ENCODE peak calls at places on chromosomes 4 and X, in nine cellular contexts. Y, J, K, B, M, S, N, F and X are unnamed samples.

GRCh38 chr4:163534056-163534455 is 39.6 kb downstream of the TMA16 start:
- DNase-seq in Y (no peak), J (no peak), K (no peak), B (no peak), M (no peak), S (no peak), N (no peak), F (no peak), X (no peak)

GRCh38 chr4:176885224-176885623 is 92.5 kb upstream of the VEGFC start:
- DNase-seq in Y (no peak), J (no peak), K (no peak), B (no peak), M (no peak), S (no peak), N (no peak), F (no peak), X (no peak)

GRCh38 chr4:125140966-125141495 is 173.7 kb upstream of the FAT4 start:
- DNase-seq in Y (no peak), J (no peak), K (no peak), B (no peak), M (no peak), S (peak; percentile 45), N (no peak), F (peak; percentile 17), X (peak; percentile 49)

GRCh38 chr4:151356510-151356909 is 31.1 kb upstream of the SH3D19 start:
- DNase-seq in Y (no peak), J (no peak), K (no peak), B (no peak), M (peak; percentile 9), S (peak; percentile 63), N (no peak), F (no peak), X (no peak)

GRCh38 chr4:150794706-150795105 is 212.8 kb downstream of the MAB21L2 start:
- DNase-seq in Y (no peak), J (no peak), K (no peak), B (no peak), M (no peak), S (no peak), N (no peak), F (no peak), X (no peak)

GRCh38 chrX:83845397-83845796 is 15.5 kb upstream of the CYLC1 start:
- DNase-seq in Y (peak; percentile 57), J (peak; percentile 5), K (no peak), B (no peak), M (peak; percentile 33), S (peak; percentile 11), N (no peak), F (peak; percentile 8), X (peak; percentile 0)

GRCh38 chrX:2135421-2135820 is 365.4 kb downstream of the DHRSX start:
- DNase-seq in Y (no peak), J (no peak), K (no peak), B (no peak), M (no peak), S (no peak), N (no peak), F (no peak), X (no peak)

GRCh38 chr4:73133784-73134183 is 64.3 kb upstream of the COX18 start:
- DNase-seq in Y (no peak), J (no peak), K (no peak), B (no peak), M (no peak), S (no peak), N (no peak), F (no peak), X (no peak)

GRCh38 chr4:80577991-80578390 is 242.5 kb downstream of the CFAP299 start:
- DNase-seq in Y (no peak), J (no peak), K (no peak), B (no peak), M (no peak), S (no peak), N (no peak), F (no peak), X (no peak)

GRCh38 chrX:72295745-72296144 is 10.0 kb downstream of the CITED1 start:
- DNase-seq in Y (no peak), J (no peak), K (no peak), B (no peak), M (no peak), S (no peak), N (no peak), F (no peak), X (no peak)

GRCh38 chr4:64464581-64464980 is 55.3 kb upstream of the TECRL start:
- DNase-seq in Y (no peak), J (no peak), K (no peak), B (no peak), M (no peak), S (no peak), N (no peak), F (no peak), X (no peak)

GRCh38 chrX:49664824-49665223 is 31.0 kb downstream of the PAGE1 start:
- DNase-seq in Y (no peak), J (no peak), K (no peak), B (no peak), M (no peak), S (no peak), N (no peak), F (no peak), X (no peak)
- H3K4me3 ChIP-seq in Y (no peak overlapping the region), J (no peak overlapping the region), K (no peak overlapping the region), B (no peak overlapping the region), M (no peak overlapping the region), S (no peak overlapping the region), N (no peak overlapping the region), F (no peak overlapping the region), X (no peak overlapping the region)

GRCh38 chr4:8279321-8280157 is 10.0 kb downstream of the HTRA3 start:
- DNase-seq in Y (no peak), J (no peak), K (no peak), B (no peak), M (no peak), S (no peak), N (peak; percentile 38), F (no peak), X (no peak)

GRCh38 chr4:8278009-8278395 is 8.4 kb downstream of the HTRA3 start:
- DNase-seq in Y (no peak), J (no peak), K (no peak), B (no peak), M (no peak), S (no peak), N (peak; percentile 43), F (no peak), X (no peak)

GRCh38 chr4:8277356-8278008 is 7.9 kb downstream of the HTRA3 start:
- DNase-seq in Y (no peak), J (no peak), K (no peak), B (no peak), M (no peak), S (no peak), N (peak; percentile 36), F (no peak), X (no peak)

GRCh38 chr4:8280158-8280875 is 10.8 kb downstream of the HTRA3 start:
- DNase-seq in Y (no peak), J (no peak), K (no peak), B (no peak), M (no peak), S (no peak), N (peak; percentile 39), F (no peak), X (no peak)

DNA sequence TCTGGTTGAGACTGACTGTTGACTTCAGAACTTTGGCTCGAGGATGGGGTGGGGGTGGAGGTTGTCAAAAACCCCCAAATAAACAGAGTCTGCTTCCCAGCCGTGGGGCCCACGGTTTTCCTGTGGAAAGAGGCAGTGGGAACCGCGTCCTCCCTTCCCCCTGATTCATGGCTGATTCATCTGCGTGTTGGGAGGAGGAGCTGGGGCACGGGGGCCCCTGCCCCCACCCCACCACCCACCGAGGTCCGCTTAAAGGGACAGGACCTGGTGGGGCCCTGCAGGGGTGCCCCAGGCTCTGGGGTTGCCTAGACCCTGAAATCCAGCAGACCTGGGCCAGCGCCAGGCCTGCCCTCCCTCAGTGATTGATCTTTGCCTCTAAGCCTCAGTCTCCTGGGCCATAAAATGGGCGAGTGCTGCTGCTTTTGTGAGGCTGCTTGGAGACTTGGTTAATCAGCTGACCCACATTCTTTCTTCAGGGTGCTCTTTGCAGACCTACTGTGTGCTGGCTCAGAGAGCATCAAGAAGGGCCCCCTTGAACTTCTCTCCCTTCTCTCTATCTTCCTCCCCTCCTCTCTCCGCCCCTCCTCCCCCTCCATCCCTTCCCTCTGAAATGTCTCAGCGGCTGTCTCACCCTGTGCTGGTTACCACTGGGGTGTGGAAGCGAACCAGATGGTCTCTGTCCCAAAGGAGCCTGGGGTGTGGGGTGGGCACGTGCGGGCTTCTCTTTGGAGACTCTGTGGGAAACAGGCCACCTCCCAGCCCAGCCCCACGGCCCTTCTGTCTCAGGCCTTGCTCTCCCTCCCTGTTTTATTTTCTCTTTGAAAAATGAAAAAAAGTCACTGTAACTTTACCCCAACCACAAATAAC is 9.1 kb downstream of the HTRA3 start:
- DNase-seq in Y (no peak), J (no peak), K (no peak), B (no peak), M (no peak), S (peak; percentile 46), N (peak; percentile 70), F (no peak), X (no peak)
- H3K4me1 ChIP-seq in Y (no peaks in the 10 kb centered on the region), J (no peaks in the 10 kb centered on the region), K (no peaks in the 10 kb centered on the region), B (no peaks in the 10 kb centered on the region), M (peaks cover 41% of the 10 kb centered on the region), S (peaks cover 8% of the 10 kb centered on the region), N (peaks cover 45% of the 10 kb centered on the region), F (peaks cover 26% of the 10 kb centered on the region), X (no peaks in the 10 kb centered on the region)

DNA sequence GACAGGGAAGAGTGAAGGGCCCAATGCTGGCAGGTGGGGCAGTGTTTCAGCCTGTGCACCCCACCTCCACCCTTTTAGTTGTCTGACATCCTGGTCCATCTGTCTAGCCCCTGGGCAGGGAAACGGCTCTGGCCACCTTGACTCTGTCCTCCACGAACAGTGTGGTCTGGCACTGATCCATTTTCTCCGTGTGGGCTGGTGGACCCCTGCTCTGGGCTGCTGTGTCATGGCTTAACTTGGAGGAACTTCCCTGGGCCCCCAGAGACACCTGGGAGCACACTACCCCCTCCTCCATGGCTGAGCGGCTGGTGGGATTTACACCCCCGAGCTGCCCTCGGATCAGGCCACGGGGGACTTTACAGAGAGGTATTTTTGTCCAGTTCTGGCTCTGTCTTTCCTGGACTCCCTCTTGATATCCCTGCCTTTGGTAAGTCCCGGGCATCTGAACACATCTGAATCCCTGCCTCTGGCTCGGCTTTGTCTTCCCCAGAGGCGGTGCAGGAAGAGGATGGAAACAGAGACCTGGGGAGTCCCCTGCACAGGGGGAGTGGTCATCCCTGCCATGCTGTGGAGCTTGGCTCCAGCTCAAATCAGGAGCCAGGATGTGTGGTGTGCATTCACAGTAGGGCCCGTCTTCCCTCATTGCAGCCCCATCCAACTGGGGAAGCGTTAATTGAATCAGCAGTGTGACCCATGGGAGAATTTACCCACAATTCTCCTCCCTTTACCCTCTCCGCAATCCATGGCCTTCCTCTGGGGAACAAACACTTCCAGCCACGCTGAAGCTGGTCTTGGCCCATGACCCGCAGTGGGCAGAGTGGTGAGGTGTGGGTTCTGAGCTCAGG is 6.4 kb upstream of the NKX1-1 start:
- DNase-seq in Y (no peak), J (no peak), K (peak; percentile 58), B (no peak), M (no peak), S (no peak), N (no peak), F (no peak), X (no peak)
- H3K27me3 ChIP-seq in Y (peaks cover 68% of the 10 kb centered on the region), J (peaks cover 22% of the 10 kb centered on the region), K (peaks cover 95% of the 10 kb centered on the region), B (peaks cover 80% of the 10 kb centered on the region), M (peaks cover 89% of the 10 kb centered on the region), S (peaks cover 24% of the 10 kb centered on the region), N (no peaks in the 10 kb centered on the region), F (peaks cover 84% of the 10 kb centered on the region), X (peaks cover 95% of the 10 kb centered on the region)

DNA sequence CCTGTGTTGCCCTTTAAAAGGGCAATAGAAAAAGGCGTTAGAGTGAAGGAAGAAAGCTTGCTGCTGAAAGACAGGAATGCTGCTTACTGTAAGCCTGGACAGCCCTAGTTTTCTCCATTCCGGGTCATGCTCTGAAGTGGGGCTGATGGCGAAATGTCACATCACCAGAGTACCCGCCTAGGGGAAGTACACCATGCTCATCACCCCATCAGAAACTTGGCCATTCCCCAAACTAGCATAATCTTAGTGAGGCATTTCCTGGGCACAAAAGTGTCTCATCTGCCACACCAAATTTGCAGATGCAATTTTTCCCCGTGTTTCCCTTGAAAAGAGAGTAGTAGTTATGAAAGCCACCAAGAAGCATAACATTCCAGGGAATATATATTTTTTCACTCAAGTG is 47.8 kb upstream of the CAMK2D start:
- DNase-seq in Y (no peak), J (no peak), K (peak; percentile 71), B (peak; percentile 22), M (peak; percentile 45), S (peak; percentile 34), N (no peak), F (no peak), X (peak; percentile 59)
- H3K4me3 ChIP-seq in Y (no peak overlapping the region), J (no peak overlapping the region), K (no peak overlapping the region), B (no peak overlapping the region), M (no peak overlapping the region), S (no peak overlapping the region), N (no peak overlapping the region), F (no peak overlapping the region), X (no peak overlapping the region)